ENCODE peak calls at places on chromosomes 6 and 20, in six cellular contexts. One of them, this sample, is unnamed.

GRCh38 chr6:113442040-113442439 is 415.1 kb upstream of the MARCKS start:
- DNase-seq in cardiac muscle cell: no peak
- DNase-seq in epithelial cell of esophagus: no peak
- DNase-seq in Panc1: no peak
- DNase-seq in AG09309: no peak
- DNase-seq in foreskin fibroblast: no peak
- DNase-seq in this sample: no peak

GRCh38 chr20:8667306-8667705 is 401.6 kb upstream of the PLCB4 start:
- DNase-seq in AG09309: no peak
- DNase-seq in Panc1: no peak
- DNase-seq in foreskin fibroblast: no peak
- DNase-seq in epithelial cell of esophagus: no peak
- DNase-seq in cardiac muscle cell: no peak
- DNase-seq in this sample: no peak

GRCh38 chr6:160238786-160239751 is 19.6 kb downstream of the SLC22A2 start:
- DNase-seq in foreskin fibroblast: peak; percentile 67
- DNase-seq in AG09309: no peak
- DNase-seq in Panc1: no peak
- DNase-seq in cardiac muscle cell: no peak
- DNase-seq in epithelial cell of esophagus: peak; percentile 65
- DNase-seq in this sample: no peak

GRCh38 chr6:15386756-15387112 is 140.9 kb downstream of the JARID2 start:
- DNase-seq in Panc1: no peak
- DNase-seq in foreskin fibroblast: peak; percentile 51
- DNase-seq in AG09309: no peak
- DNase-seq in epithelial cell of esophagus: no peak
- DNase-seq in cardiac muscle cell: no peak
- DNase-seq in this sample: no peak

GRCh38 chr6:111361648-111362047 is 121.4 kb downstream of the REV3L start:
- DNase-seq in foreskin fibroblast: peak; percentile 58
- DNase-seq in cardiac muscle cell: peak; percentile 66
- DNase-seq in epithelial cell of esophagus: peak; percentile 28
- DNase-seq in Panc1: peak; percentile 17
- DNase-seq in AG09309: no peak
- DNase-seq in this sample: peak; percentile 32

GRCh38 chr6:13120483-13121482 is 207.6 kb downstream of the TBC1D7 start:
- DNase-seq in AG09309: no peak
- DNase-seq in foreskin fibroblast: peak; percentile 12
- DNase-seq in cardiac muscle cell: peak; percentile 38
- DNase-seq in Panc1: no peak
- DNase-seq in epithelial cell of esophagus: no peak
- DNase-seq in this sample: no peak

GRCh38 chr20:39850821-39851330 is 838.2 kb downstream of the MAFB start:
- DNase-seq in Panc1: no peak
- DNase-seq in epithelial cell of esophagus: no peak
- DNase-seq in foreskin fibroblast: no peak
- DNase-seq in cardiac muscle cell: no peak
- DNase-seq in AG09309: no peak
- DNase-seq in this sample: no peak

GRCh38 chr6:46983007-46983411 is 59.1 kb downstream of the ADGRF1 start:
- DNase-seq in Panc1: peak; percentile 51
- DNase-seq in foreskin fibroblast: peak; percentile 73
- DNase-seq in epithelial cell of esophagus: peak; percentile 65
- DNase-seq in AG09309: peak; percentile 57
- DNase-seq in cardiac muscle cell: no peak
- DNase-seq in this sample: peak; percentile 34

DNA sequence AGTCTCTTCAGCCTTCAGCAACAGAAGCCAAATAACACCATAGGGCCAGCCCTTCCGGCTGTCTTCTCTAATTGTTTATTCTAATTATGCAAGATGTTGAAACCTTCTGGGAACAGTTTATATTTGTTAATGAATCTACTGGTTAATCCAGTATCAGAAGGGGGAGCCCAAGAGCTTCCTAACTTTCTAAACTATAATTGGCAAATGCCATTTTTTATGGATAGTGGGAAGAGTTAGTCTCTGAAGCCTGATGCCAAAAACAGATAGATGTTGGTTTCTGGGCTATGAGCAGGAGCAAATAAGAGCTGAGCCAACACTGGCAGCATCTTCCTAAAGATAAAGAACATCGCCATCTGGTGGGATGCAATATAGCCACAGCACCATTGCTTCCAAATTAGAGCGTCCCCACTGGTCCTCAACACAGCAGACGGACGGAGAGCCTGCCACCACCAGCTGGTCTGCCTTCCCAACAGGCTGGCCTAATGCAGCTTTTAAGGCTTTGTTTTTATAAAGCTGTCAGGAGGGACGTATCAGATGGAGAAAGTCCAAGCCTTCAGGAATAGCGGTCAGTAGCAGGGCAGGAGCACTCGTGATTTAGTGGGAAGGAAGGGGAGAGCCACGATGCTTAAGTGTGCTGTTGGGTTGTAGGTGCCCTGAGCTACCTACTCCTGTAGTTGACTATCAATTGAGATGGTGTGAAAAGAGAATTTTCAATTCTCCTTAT is 118.8 kb downstream of the RALGAPA2 start:
- DNase-seq in Panc1: peak; percentile 17
- DNase-seq in AG09309: no peak
- DNase-seq in cardiac muscle cell: peak; percentile 55
- DNase-seq in foreskin fibroblast: peak; percentile 78
- DNase-seq in epithelial cell of esophagus: peak; percentile 54
- DNase-seq in this sample: no peak
- TF ChIP-seq CTCF in Panc1: peak; percentile 85
- TF ChIP-seq CTCF in AG09309: peak; percentile 63
- TF ChIP-seq CTCF in cardiac muscle cell: peak; percentile 65
- TF ChIP-seq CTCF in foreskin fibroblast: peak; percentile 76
- TF ChIP-seq CTCF in epithelial cell of esophagus: peak; percentile 60
- TF ChIP-seq CTCF in this sample: peak; percentile 69

DNA sequence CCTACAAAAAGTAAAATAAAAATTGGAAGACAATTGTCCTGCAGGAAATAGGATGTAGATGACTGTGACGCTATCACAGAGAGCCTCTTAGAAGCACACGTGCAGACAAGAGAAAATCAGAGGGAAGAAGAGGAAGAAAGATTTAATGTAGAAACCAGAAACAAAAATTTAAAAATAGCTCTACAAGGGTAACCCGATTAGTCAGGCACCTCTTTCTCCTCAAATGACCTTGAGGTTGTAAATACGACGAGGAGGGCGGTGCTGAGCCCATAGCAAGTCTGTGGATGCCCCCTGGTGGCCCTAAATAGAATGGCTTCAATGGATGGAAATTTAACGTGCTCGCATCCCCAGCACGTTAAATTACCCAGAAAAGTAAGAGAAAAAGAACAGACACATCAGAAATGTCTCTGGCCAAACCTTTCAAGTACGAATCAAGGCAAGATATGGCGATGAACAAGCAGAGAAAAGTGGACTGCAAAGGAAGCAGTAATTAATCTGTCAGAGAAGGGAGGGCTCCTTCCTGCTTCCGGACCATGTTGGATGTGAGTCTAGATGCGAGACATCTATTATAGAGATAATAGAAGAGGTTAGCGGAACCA is 4.2 kb upstream of the PRPH2 start:
- DNase-seq in AG09309: peak; percentile 75
- DNase-seq in cardiac muscle cell: peak; percentile 90
- DNase-seq in foreskin fibroblast: peak; percentile 96
- DNase-seq in Panc1: no peak
- DNase-seq in epithelial cell of esophagus: peak; percentile 88
- DNase-seq in this sample: peak; percentile 77
- H3K4me3 ChIP-seq in AG09309: peak overlapping the region; percentile 24
- H3K4me3 ChIP-seq in cardiac muscle cell: no peak overlapping the region
- H3K4me3 ChIP-seq in foreskin fibroblast: peak overlapping the region; percentile 37
- H3K4me3 ChIP-seq in Panc1: no peak overlapping the region
- H3K4me3 ChIP-seq in epithelial cell of esophagus: peak overlapping the region; percentile 47
- H3K4me3 ChIP-seq in this sample: peak overlapping the region; percentile 27

DNA sequence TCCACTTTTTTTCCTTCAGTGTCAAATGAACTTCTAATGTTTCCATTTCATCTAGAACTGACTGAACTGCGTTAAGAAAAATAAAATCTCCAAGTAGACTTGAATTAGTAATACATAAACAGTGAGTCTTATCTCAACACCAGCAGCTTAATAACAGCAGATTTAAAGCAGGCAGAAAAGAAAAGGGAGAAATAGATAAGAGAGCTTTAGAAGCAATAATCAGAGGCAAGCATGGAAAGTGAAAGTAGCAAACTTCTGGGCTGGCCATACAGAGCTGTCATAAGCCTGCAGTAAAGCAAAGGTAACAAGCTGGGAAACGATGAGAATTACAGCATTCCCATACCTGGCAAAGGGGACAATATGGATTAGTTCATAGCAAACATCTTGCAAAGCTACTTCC is 16.9 kb upstream of the ANGPT4 start:
- DNase-seq in Panc1: no peak
- DNase-seq in epithelial cell of esophagus: no peak
- DNase-seq in cardiac muscle cell: no peak
- DNase-seq in foreskin fibroblast: no peak
- DNase-seq in AG09309: no peak
- DNase-seq in this sample: no peak
- TF ChIP-seq CTCF in Panc1: no peak
- TF ChIP-seq CTCF in epithelial cell of esophagus: no peak
- TF ChIP-seq CTCF in cardiac muscle cell: no peak
- TF ChIP-seq CTCF in foreskin fibroblast: no peak
- TF ChIP-seq CTCF in AG09309: no peak
- TF ChIP-seq CTCF in this sample: no peak

DNA sequence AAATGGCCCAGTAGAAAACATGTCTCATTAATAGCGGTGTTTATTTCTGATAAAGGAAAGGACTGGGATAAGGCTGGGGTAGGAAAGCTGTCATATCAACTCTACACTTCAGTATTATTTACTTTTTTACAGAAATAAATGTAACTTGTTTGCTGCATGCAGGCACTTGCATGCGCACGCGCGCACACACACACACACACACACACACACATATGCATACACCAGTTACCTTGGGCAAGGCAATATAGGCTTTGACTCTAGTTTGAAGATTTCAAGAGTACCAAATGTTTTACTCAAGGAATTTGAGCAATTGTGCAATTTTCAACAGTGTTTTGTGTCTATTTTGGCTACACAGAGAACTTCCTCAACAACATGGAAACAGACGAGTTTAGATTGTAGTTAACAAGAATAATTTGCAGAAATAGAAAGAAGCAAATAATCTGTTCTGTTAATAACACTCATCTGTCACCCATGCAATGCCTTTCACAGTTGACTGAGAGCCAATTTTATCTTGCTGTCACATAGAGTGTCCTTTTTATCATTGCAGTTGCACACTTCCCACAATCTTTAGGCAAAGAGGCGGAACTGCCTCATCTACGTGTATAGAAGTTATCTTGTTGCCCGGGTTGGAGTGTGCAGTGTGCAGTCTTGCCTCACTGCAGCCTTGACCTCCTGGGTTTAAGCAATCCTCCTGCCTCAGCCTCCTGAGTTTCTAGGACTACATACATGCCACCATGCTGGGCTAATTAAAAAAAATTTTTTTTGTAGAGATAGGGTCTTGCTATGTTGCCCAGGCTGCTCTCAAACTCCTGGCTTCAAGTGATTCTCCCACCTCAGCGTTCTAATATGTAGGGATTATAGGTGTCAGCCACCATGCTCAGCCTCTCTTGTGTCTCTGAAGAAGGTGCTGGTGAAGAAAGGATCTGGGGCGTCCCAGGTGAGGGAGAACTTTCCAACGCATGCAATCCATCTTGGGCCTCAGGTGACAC is 74.8 kb upstream of the SHLD1 start:
- DNase-seq in epithelial cell of esophagus: no peak
- DNase-seq in cardiac muscle cell: no peak
- DNase-seq in AG09309: no peak
- DNase-seq in foreskin fibroblast: no peak
- DNase-seq in Panc1: no peak
- DNase-seq in this sample: no peak
- H3K4me3 ChIP-seq in epithelial cell of esophagus: no peak overlapping the region
- H3K4me3 ChIP-seq in cardiac muscle cell: no peak overlapping the region
- H3K4me3 ChIP-seq in AG09309: no peak overlapping the region
- H3K4me3 ChIP-seq in foreskin fibroblast: no peak overlapping the region
- H3K4me3 ChIP-seq in Panc1: no peak overlapping the region
- H3K4me3 ChIP-seq in this sample: no peak overlapping the region

This sample was measured in astrocyte of the cerebellum.